ENCODE peak calls at places on chromosomes 5 and 9, in eight cellular contexts. R, N, F, V, D, W, Y and Q are unnamed samples.

GRCh38 chr9:130368631-130369103 is 76.1 kb upstream of the ASS1 start:
- DNase-seq in R (peak), N (peak), F (no peak), V (no peak), D (no peak), W (no peak), Y (no peak), Q (no peak)

GRCh38 chr5:115098041-115098702 is 71.5 kb downstream of the TRIM36 start:
- DNase-seq in R (peak), N (peak), F (peak), V (peak), D (peak), W (no peak), Y (peak), Q (peak)

GRCh38 chr5:123147128-123147527 is 58.1 kb downstream of the PRDM6 start:
- DNase-seq in R (no peak), N (no peak), F (no peak), V (no peak), D (no peak), W (no peak), Y (no peak), Q (no peak)

GRCh38 chr9:127181595-127182190 is 59.3 kb upstream of the ANGPTL2 start:
- DNase-seq in R (no peak), N (no peak), F (no peak), V (no peak), D (no peak), W (no peak), Y (no peak), Q (no peak)

GRCh38 chr5:20615888-20616563 is 628.0 kb upstream of the CDH18 start:
- DNase-seq in R (no peak), N (no peak), F (no peak), V (no peak), D (no peak), W (no peak), Y (no peak), Q (no peak)

GRCh38 chr5:145129797-145130196 is 705.3 kb downstream of the PRELID2 start:
- DNase-seq in R (no peak), N (no peak), F (no peak), V (no peak), D (no peak), W (no peak), Y (no peak), Q (no peak)

GRCh38 chr9:6090811-6091210 is 75.4 kb upstream of the RANBP6 start:
- DNase-seq in R (no peak), N (no peak), F (no peak), V (no peak), D (no peak), W (no peak), Y (no peak), Q (no peak)

GRCh38 chr5:15446552-15446951 is 53.4 kb upstream of the FBXL7 start:
- DNase-seq in R (no peak), N (no peak), F (peak), V (no peak), D (no peak), W (no peak), Y (no peak), Q (no peak)

GRCh38 chr9:20226345-20226744 is 396.0 kb downstream of the MLLT3 start:
- DNase-seq in R (no peak), N (no peak), F (no peak), V (no peak), D (no peak), W (no peak), Y (peak), Q (peak)

GRCh38 chr5:157459715-157460599 is at the start of gene NIPAL4:
- DNase-seq in R (peak), N (no peak), F (no peak), V (no peak), D (no peak), W (no peak), Y (peak), Q (no peak)

GRCh38 chr5:1503301-1504243 is 20.2 kb downstream of the LPCAT1 start:
- DNase-seq in R (no peak), N (no peak), F (no peak), V (no peak), D (no peak), W (no peak), Y (no peak), Q (no peak)

GRCh38 chr5:164433471-164433870 is 928.1 kb downstream of the MAT2B start:
- DNase-seq in R (no peak), N (no peak), F (no peak), V (no peak), D (no peak), W (no peak), Y (no peak), Q (no peak)

GRCh38 chr5:74973694-74974093 is 78.7 kb downstream of the GCNT4 start:
- DNase-seq in R (no peak), N (no peak), F (no peak), V (no peak), D (no peak), W (no peak), Y (no peak), Q (no peak)

GRCh38 chr5:38393636-38394035 is 135.3 kb downstream of the EGFLAM start:
- DNase-seq in R (no peak), N (no peak), F (no peak), V (no peak), D (no peak), W (no peak), Y (no peak), Q (no peak)

GRCh38 chr9:114494776-114495569 is 10.3 kb downstream of the WHRN start:
- DNase-seq in R (no peak), N (no peak), F (no peak), V (no peak), D (no peak), W (no peak), Y (no peak), Q (no peak)

GRCh38 chr9:78575791-78576190 is 278.9 kb downstream of the PSAT1 start:
- DNase-seq in R (no peak), N (no peak), F (no peak), V (no peak), D (no peak), W (no peak), Y (no peak), Q (no peak)

GRCh38 chr5:180006116-180006515 is 65.4 kb downstream of the RNF130 start:
- DNase-seq in R (no peak), N (no peak), F (no peak), V (no peak), D (no peak), W (no peak), Y (no peak), Q (no peak)

GRCh38 chr9:87375397-87376073 is 122.1 kb upstream of the DAPK1 start:
- DNase-seq in R (no peak), N (peak), F (peak), V (no peak), D (no peak), W (no peak), Y (no peak), Q (no peak)

GRCh38 chr5:127872494-127872893 is 169.3 kb downstream of the CCDC192 start:
- DNase-seq in R (no peak), N (no peak), F (no peak), V (no peak), D (no peak), W (no peak), Y (no peak), Q (no peak)

GRCh38 chr9:70630971-70631370 is 216.5 kb upstream of the KLF9 start:
- DNase-seq in R (no peak), N (no peak), F (no peak), V (no peak), D (no peak), W (no peak), Y (no peak), Q (no peak)

GRCh38 chr5:108720416-108720815 is 27.3 kb upstream of the FER start:
- DNase-seq in R (no peak), N (no peak), F (no peak), V (no peak), D (peak), W (no peak), Y (no peak), Q (no peak)

GRCh38 chr5:57988808-57989207 is 471.1 kb downstream of the PLK2 start:
- DNase-seq in R (no peak), N (no peak), F (no peak), V (no peak), D (no peak), W (no peak), Y (no peak), Q (no peak)

GRCh38 chr5:111742595-111742994 is 14.4 kb downstream of the NREP start:
- DNase-seq in R (no peak), N (no peak), F (peak), V (no peak), D (no peak), W (no peak), Y (no peak), Q (peak)

GRCh38 chr9:122445155-122445749 is 32.5 kb downstream of the OR1J1 start:
- DNase-seq in R (no peak), N (no peak), F (peak), V (no peak), D (no peak), W (no peak), Y (no peak), Q (no peak)